ENCODE peak calls at places on chromosomes 13 and 19, in four cellular contexts. P is ascending aorta, H is neural crest cell, L is B cell. V is an unnamed sample.

GRCh38 chr13:73870036-73870741 is 264.0 kb downstream of the KLF12 start:
- DNase-seq in P (no peak), H (no peak), L (no peak), V (no peak)

GRCh38 chr19:19410553-19411550 is 5.4 kb downstream of the GATAD2A start:
- DNase-seq in P (no peak), H (no peak), L (no peak), V (no peak)

GRCh38 chr13:86974251-86974994 is 696.7 kb upstream of the SLITRK5 start:
- DNase-seq in P (no peak), H (no peak), L (no peak), V (no peak)

GRCh38 chr19:56120002-56120370 is 1.1 kb downstream of the ZNF787 start:
- DNase-seq in P (no peak), H (no peak), L (no peak), V (no peak)

GRCh38 chr19:6587998-6588507 is 2.9 kb downstream of the CD70 start:
- DNase-seq in P (no peak), H (no peak), L (peak), V (no peak)

GRCh38 chr13:100301418-100301817 is 212.5 kb downstream of the PCCA start:
- DNase-seq in P (no peak), H (no peak), L (no peak), V (no peak)

GRCh38 chr13:31367410-31367809 is 167.6 kb downstream of the B3GLCT start:
- DNase-seq in P (no peak), H (no peak), L (no peak), V (no peak)

GRCh38 chr13:25489238-25489637 is 117.5 kb downstream of the ATP8A2 start:
- DNase-seq in P (no peak), H (no peak), L (no peak), V (no peak)

GRCh38 chr13:24050292-24050711 is 110.2 kb upstream of the SPATA13 start:
- DNase-seq in P (no peak), H (no peak), L (no peak), V (no peak)

GRCh38 chr13:83798731-83799130 is 83.5 kb downstream of the SLITRK1 start:
- DNase-seq in P (no peak), H (no peak), L (no peak), V (no peak)

GRCh38 chr13:50915562-50915961 is 6.0 kb downstream of the RNASEH2B start:
- DNase-seq in P (no peak), H (no peak), L (peak), V (no peak)

GRCh38 chr13:75550159-75550567 is 572 bp downstream of the UCHL3 start:
- DNase-seq in P (peak), H (no peak), L (peak), V (no peak)

GRCh38 chr19:35216026-35216832 is 12.3 kb downstream of the FAM187B start:
- DNase-seq in P (no peak), H (no peak), L (no peak), V (no peak)

GRCh38 chr13:93473441-93474270 is 247.0 kb downstream of the GPC6 start:
- DNase-seq in P (no peak), H (no peak), L (no peak), V (no peak)

GRCh38 chr19:20079487-20079886 is 1.7 kb downstream of the ZNF90 start:
- DNase-seq in P (no peak), H (no peak), L (no peak), V (no peak)

GRCh38 chr13:75135325-75135825 is 346.6 kb downstream of the TBC1D4 start:
- DNase-seq in P (no peak), H (no peak), L (no peak), V (no peak)

GRCh38 chr13:45372189-45373115 is 31.5 kb upstream of the TPT1 start:
- DNase-seq in P (no peak), H (no peak), L (no peak), V (no peak)
- TF ChIP-seq CTCF in P (no peak), H (no peak), L (no peak), V (no peak)

GRCh38 chr19:42324655-42325307 is 654 bp upstream of the MEGF8 start:
- DNase-seq in P (no peak), H (no peak), L (no peak), V (no peak)
- TF ChIP-seq CTCF in P (peak), H (no peak), L (no peak), V (peak)

DNA sequence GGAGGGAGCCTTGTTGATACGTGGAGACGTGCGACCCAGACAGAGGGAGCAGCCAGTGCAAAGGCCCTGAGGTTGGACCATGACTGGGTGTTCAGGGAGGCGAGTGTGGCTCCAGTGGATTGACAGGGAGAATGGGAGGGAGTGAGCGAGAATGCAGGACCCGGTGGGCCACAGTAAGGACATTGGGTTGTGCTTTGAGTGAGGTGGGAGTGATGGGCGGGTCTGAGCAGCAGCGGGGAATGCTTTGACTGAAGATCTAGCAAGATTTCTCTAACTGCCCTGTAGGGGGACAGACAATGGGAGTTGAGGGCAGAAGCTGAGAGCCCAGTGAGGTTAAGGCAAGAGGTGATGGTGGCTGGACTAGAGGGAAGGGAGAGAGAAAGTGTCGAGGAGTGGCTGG is 7.7 kb upstream of the NANOS2 start:
- DNase-seq in P (no peak), H (no peak), L (no peak), V (no peak)
- TF ChIP-seq CTCF in P (no peak), H (peak), L (no peak), V (peak)

GRCh38 chr19:47240561-47240960 is 9.6 kb upstream of the BBC3 start:
- DNase-seq in P (no peak), H (no peak), L (no peak), V (no peak)
- TF ChIP-seq CTCF in P (no peak), H (no peak), L (no peak), V (no peak)

GRCh38 chr19:489418-490196 is 6.7 kb upstream of the MADCAM1 start:
- DNase-seq in P (no peak), H (no peak), L (no peak), V (no peak)
- TF ChIP-seq CTCF in P (no peak), H (no peak), L (no peak), V (no peak)

GRCh38 chr19:14138576-14139265 is 2.3 kb upstream of the ASF1B start:
- DNase-seq in P (no peak), H (no peak), L (no peak), V (no peak)

GRCh38 chr19:14135985-14136508 is 342 bp downstream of the ASF1B start:
- DNase-seq in P (no peak), H (no peak), L (no peak), V (no peak)

GRCh38 chr19:14139944-14140343 is 3.6 kb upstream of the ASF1B start:
- DNase-seq in P (no peak), H (peak), L (no peak), V (no peak)

GRCh38 chr19:14135355-14135754 is 1.0 kb downstream of the ASF1B start:
- DNase-seq in P (no peak), H (no peak), L (no peak), V (no peak)

GRCh38 chr19:14136509-14137281 is at the start of gene ASF1B:
- DNase-seq in P (peak), H (peak), L (peak), V (peak)
- TF ChIP-seq CTCF in P (peak), H (peak), L (peak), V (peak)

GRCh38 chr19:40601061-40601973 is at the start of gene LTBP4:
- DNase-seq in P (peak), H (no peak), L (peak), V (no peak)
- TF ChIP-seq CTCF in P (no peak), H (peak), L (no peak), V (peak)

GRCh38 chr19:58150328-58150921 is at the start of gene ZNF329:
- DNase-seq in P (peak), H (peak), L (peak), V (peak)

GRCh38 chr19:58157045-58157728 is 6.6 kb upstream of the ZNF329 start:
- DNase-seq in P (no peak), H (no peak), L (no peak), V (no peak)

GRCh38 chr19:58154287-58154678 is 3.7 kb upstream of the ZNF329 start:
- DNase-seq in P (peak), H (peak), L (no peak), V (no peak)

GRCh38 chr19:58153386-58153785 is 2.8 kb upstream of the ZNF329 start:
- DNase-seq in P (no peak), H (no peak), L (no peak), V (no peak)

GRCh38 chr19:58154679-58155648 is 4.4 kb upstream of the ZNF329 start:
- DNase-seq in P (peak), H (peak), L (peak), V (peak)
- TF ChIP-seq CTCF in P (peak), H (peak), L (peak), V (peak)

V was measured in type B pancreatic cell.